ENCODE peak calls at places on chromosomes 12 and 14, in four cellular contexts. One of them, this sample, is unnamed.

GRCh38 chr12:12776261-12776660 is 9.2 kb upstream of the APOLD1 start:
- DNase-seq in sigmoid colon: no peak
- DNase-seq in transverse colon: peak
- DNase-seq in GM12891: no peak
- DNase-seq in this sample: no peak

GRCh38 chr12:90253674-90254181 is 545.1 kb upstream of the ATP2B1 start:
- DNase-seq in sigmoid colon: peak
- DNase-seq in transverse colon: peak
- DNase-seq in GM12891: peak
- DNase-seq in this sample: peak

GRCh38 chr12:131350943-131351318 is 360.0 kb upstream of the SFSWAP start:
- DNase-seq in sigmoid colon: no peak
- DNase-seq in transverse colon: no peak
- DNase-seq in GM12891: no peak
- DNase-seq in this sample: no peak

GRCh38 chr14:74638970-74639369 is 26.9 kb upstream of the LTBP2 start:
- DNase-seq in sigmoid colon: no peak
- DNase-seq in transverse colon: no peak
- DNase-seq in GM12891: no peak
- DNase-seq in this sample: no peak

GRCh38 chr14:30223966-30224365 is 296.3 kb upstream of the PRKD1 start:
- DNase-seq in sigmoid colon: no peak
- DNase-seq in transverse colon: no peak
- DNase-seq in GM12891: no peak
- DNase-seq in this sample: no peak

GRCh38 chr12:1234073-1234472 is 243.1 kb downstream of the ERC1 start:
- DNase-seq in sigmoid colon: no peak
- DNase-seq in transverse colon: no peak
- DNase-seq in GM12891: no peak
- DNase-seq in this sample: no peak

GRCh38 chr12:3004655-3005565 is 45.7 kb downstream of the TEAD4 start:
- DNase-seq in sigmoid colon: no peak
- DNase-seq in transverse colon: no peak
- DNase-seq in GM12891: peak
- DNase-seq in this sample: no peak

GRCh38 chr14:61616524-61617185 is 78.7 kb upstream of the HIF1A start:
- DNase-seq in sigmoid colon: no peak
- DNase-seq in transverse colon: no peak
- DNase-seq in GM12891: no peak
- DNase-seq in this sample: no peak

GRCh38 chr12:68970951-68971350 is 38.0 kb upstream of the CPM start:
- DNase-seq in sigmoid colon: no peak
- DNase-seq in transverse colon: no peak
- DNase-seq in GM12891: no peak
- DNase-seq in this sample: no peak

GRCh38 chr14:63308723-63309317 is 9.9 kb downstream of the GPHB5 start:
- DNase-seq in sigmoid colon: no peak
- DNase-seq in transverse colon: peak
- DNase-seq in GM12891: no peak
- DNase-seq in this sample: no peak

GRCh38 chr12:45298721-45299120 is 82.8 kb downstream of the ANO6 start:
- DNase-seq in sigmoid colon: no peak
- DNase-seq in transverse colon: no peak
- DNase-seq in GM12891: no peak
- DNase-seq in this sample: no peak

GRCh38 chr14:101556131-101556530 is 5.2 kb upstream of the DIO3 start:
- DNase-seq in sigmoid colon: no peak
- DNase-seq in transverse colon: no peak
- DNase-seq in GM12891: no peak
- DNase-seq in this sample: no peak

GRCh38 chr12:52285172-52285745 is 6.1 kb downstream of the KRT81 start:
- DNase-seq in sigmoid colon: no peak
- DNase-seq in transverse colon: no peak
- DNase-seq in GM12891: no peak
- DNase-seq in this sample: no peak

GRCh38 chr12:62977419-62977818 is 42.5 kb upstream of the PPM1H start:
- DNase-seq in sigmoid colon: no peak
- DNase-seq in transverse colon: peak
- DNase-seq in GM12891: no peak
- DNase-seq in this sample: peak

GRCh38 chr14:101824339-101824727 is 62.8 kb downstream of the PPP2R5C start:
- DNase-seq in sigmoid colon: no peak
- DNase-seq in transverse colon: no peak
- DNase-seq in GM12891: no peak
- DNase-seq in this sample: no peak

GRCh38 chr12:58288191-58288590 is 346.8 kb downstream of the ATP23 start:
- DNase-seq in sigmoid colon: no peak
- DNase-seq in transverse colon: no peak
- DNase-seq in GM12891: no peak
- DNase-seq in this sample: no peak

GRCh38 chr12:26692417-26692816 is 140.6 kb downstream of the ITPR2 start:
- DNase-seq in sigmoid colon: no peak
- DNase-seq in transverse colon: no peak
- DNase-seq in GM12891: no peak
- DNase-seq in this sample: no peak

GRCh38 chr12:132133952-132134652 is 10.0 kb downstream of the DDX51 start:
- DNase-seq in sigmoid colon: no peak
- DNase-seq in transverse colon: no peak
- DNase-seq in GM12891: no peak
- DNase-seq in this sample: peak

GRCh38 chr12:101713059-101713682 is 15.7 kb downstream of the CHPT1 start:
- DNase-seq in sigmoid colon: peak
- DNase-seq in transverse colon: peak
- DNase-seq in GM12891: no peak
- DNase-seq in this sample: no peak

GRCh38 chr14:99188721-99189120 is 83.3 kb downstream of the BCL11B start:
- DNase-seq in sigmoid colon: no peak
- DNase-seq in transverse colon: no peak
- DNase-seq in GM12891: no peak
- DNase-seq in this sample: no peak

GRCh38 chr12:51200806-51201205 is 17.1 kb downstream of the POU6F1 start:
- DNase-seq in sigmoid colon: no peak
- DNase-seq in transverse colon: no peak
- DNase-seq in GM12891: no peak
- DNase-seq in this sample: no peak

GRCh38 chr14:95487669-95488084 is 28.8 kb downstream of the SYNE3 start:
- DNase-seq in sigmoid colon: no peak
- DNase-seq in transverse colon: no peak
- DNase-seq in GM12891: no peak
- DNase-seq in this sample: no peak

GRCh38 chr12:128818065-128819022 is 5.4 kb downstream of the SLC15A4 start:
- DNase-seq in sigmoid colon: peak
- DNase-seq in transverse colon: no peak
- DNase-seq in GM12891: no peak
- DNase-seq in this sample: no peak

GRCh38 chr14:55965851-55966250 is 152.4 kb upstream of the PELI2 start:
- DNase-seq in sigmoid colon: no peak
- DNase-seq in transverse colon: no peak
- DNase-seq in GM12891: no peak
- DNase-seq in this sample: no peak

GRCh38 chr12:92253301-92253700 is 107.7 kb upstream of the BTG1 start:
- DNase-seq in sigmoid colon: no peak
- DNase-seq in transverse colon: no peak
- DNase-seq in GM12891: no peak
- DNase-seq in this sample: no peak

GRCh38 chr14:72883963-72884362 is 9.9 kb downstream of the DPF3 start:
- DNase-seq in sigmoid colon: no peak
- DNase-seq in transverse colon: no peak
- DNase-seq in GM12891: no peak
- DNase-seq in this sample: peak

DNA sequence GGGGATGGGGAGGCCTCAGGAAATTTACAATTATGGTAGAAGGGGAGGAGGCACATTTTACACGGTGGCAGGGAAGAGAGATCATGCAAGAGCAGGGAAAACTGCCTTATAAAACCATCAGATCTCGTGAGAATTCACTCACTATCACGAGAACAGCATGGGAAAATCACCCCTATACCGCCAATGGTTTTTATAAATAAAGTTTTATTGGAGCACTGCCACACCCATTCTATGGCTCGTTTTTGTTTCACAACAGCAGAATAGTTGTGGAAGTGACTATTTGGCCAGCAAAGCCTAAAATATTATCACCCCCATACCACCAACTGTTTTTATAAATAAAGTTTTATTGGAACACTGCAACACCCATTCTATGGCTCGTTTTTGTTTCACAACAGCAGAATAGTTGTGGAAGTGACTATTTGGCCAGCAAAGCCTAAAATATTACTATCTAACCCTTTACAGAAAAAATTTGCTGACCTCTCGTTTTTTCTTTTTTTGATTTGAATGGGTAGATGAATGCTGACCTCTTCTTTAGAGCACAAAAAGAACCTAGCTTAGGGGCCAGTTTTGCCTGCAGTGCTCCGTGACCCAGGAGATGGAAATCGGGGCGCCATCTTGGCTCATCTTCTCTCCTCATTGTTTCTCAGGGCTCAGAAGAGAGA is 77.3 kb upstream of the RIN3 start:
- DNase-seq in sigmoid colon: no peak
- DNase-seq in transverse colon: no peak
- DNase-seq in GM12891: no peak
- DNase-seq in this sample: no peak
- TF ChIP-seq POLR2A in sigmoid colon: no peak
- TF ChIP-seq POLR2A in transverse colon: no peak
- TF ChIP-seq POLR2A in GM12891: no peak
- TF ChIP-seq POLR2A in this sample: no peak

DNA sequence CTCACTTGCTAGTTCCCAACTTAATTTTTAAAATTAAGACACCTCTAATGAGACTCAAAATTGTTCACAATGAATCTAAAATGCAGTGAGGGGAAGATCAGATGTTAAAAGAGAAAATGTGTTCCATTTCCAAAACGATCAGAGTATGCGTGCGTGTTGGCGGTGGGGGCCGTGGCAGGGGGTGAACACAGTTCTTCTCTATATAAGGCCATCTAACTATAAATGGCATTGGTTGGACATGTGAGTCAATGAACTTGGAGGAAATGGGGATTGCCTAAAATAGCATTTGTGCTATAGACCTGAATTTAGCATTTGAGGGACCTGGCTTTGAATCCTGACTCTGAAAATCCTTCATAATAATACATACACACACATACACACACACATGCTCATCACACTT is 149.4 kb downstream of the FOXN3 start:
- DNase-seq in sigmoid colon: no peak
- DNase-seq in transverse colon: no peak
- DNase-seq in GM12891: no peak
- DNase-seq in this sample: no peak
- TF ChIP-seq POLR2A in sigmoid colon: no peak
- TF ChIP-seq POLR2A in transverse colon: no peak
- TF ChIP-seq POLR2A in GM12891: no peak
- TF ChIP-seq POLR2A in this sample: no peak

DNA sequence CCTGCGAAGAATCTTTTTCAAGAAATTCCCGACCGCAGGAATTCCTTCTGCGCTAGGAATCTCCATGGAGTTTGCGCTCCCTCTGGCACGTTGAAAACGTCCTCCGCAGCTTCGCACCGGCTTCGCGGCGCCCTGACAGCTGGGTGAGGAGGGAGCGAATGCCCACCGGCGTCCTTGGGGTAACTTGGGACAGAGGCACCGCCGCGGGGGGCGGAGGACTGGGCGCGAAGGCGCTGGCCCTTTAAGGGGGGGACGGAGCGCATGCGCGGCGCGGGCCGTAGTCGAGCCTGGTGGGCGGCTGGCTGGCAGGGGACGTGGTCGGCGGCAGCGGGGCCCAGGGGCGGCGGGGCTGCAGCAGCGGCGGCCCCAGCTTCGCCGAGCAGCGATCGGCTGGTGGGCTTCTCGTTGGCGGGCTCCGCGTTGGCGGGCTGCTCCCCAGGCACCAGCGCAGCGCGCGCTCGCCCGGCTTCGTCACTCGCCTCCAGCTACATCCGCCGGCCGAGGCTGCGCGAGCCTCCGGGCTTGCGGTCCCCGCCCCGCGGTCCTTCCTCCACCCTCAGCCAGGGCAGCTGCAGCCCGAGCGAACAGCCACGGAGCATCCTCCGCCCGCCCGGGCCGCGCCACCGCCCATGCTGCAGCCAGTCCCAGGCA is at the start of gene VASH1:
- DNase-seq in sigmoid colon: peak
- DNase-seq in transverse colon: peak
- DNase-seq in GM12891: peak
- DNase-seq in this sample: peak
- TF ChIP-seq POLR2A in sigmoid colon: no peak
- TF ChIP-seq POLR2A in transverse colon: no peak
- TF ChIP-seq POLR2A in GM12891: no peak
- TF ChIP-seq POLR2A in this sample: no peak

DNA sequence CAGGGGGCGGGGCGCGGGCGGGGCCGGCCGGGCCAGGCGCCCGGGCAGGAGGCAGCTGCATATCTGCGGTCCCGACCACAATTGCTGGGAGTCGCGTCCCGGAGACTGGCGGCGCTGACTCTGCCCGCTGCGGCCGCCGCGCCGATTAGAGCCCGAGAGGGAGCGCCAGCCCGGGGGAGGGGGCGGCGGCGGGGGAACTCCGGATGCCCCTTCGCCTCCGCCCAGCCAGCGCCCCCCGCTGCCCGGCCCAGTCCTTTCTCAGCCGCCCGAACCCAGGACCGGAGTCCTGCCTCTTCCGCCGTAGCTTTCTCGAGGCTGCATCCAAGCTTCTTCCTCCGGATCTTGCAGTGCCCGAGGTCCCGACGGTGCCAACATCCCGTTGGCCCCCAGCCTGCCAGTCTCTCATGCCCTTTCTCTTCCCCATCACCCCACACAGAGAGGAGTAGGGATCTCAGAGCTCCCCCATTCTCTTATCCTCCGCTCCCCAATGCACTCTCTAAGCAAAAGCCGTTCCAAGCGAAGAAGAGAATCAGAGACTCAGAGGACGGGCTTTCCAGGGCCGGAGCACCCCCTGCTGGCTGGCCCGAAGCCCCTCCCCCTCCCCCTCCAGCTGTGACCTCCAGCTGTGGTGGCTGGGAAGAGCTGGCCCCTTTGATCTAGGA is 8.8 kb upstream of the SP7 start:
- DNase-seq in sigmoid colon: peak
- DNase-seq in transverse colon: peak
- DNase-seq in GM12891: peak
- DNase-seq in this sample: peak
- TF ChIP-seq POLR2A in sigmoid colon: no peak
- TF ChIP-seq POLR2A in transverse colon: peak
- TF ChIP-seq POLR2A in GM12891: no peak
- TF ChIP-seq POLR2A in this sample: no peak

GRCh38 chr12:14769837-14770494 is 33.3 kb downstream of the WBP11 start:
- DNase-seq in sigmoid colon: peak
- DNase-seq in transverse colon: peak
- DNase-seq in GM12891: peak
- DNase-seq in this sample: peak
- TF ChIP-seq POLR2A in sigmoid colon: peak
- TF ChIP-seq POLR2A in transverse colon: peak
- TF ChIP-seq POLR2A in GM12891: peak
- TF ChIP-seq POLR2A in this sample: no peak